ENCODE peak calls at places on chromosomes 1 and 21, in eight cellular contexts. T is K562, S is suprapubic skin, I is spleen, Y is GM12878, M is HL-60, N is GM12892, L is sigmoid colon. F is an unnamed sample.

GRCh38 chr1:100622506-100622905 is 84.6 kb downstream of the GPR88 start:
- DNase-seq in Y (no peak), L (no peak), M (no peak), S (no peak), T (no peak), I (no peak), N (no peak), F (no peak)

GRCh38 chr1:207922554-207922953 is 11.6 kb upstream of the CD34 start:
- DNase-seq in Y (no peak), S (no peak), I (no peak), L (no peak), M (no peak), T (no peak), N (no peak), F (no peak)

GRCh38 chr1:119330940-119331263 is 37.7 kb upstream of the HAO2 start:
- DNase-seq in N (no peak), T (no peak), Y (no peak), L (no peak), I (no peak), M (no peak), S (no peak), F (no peak)

GRCh38 chr1:85214654-85215053 is 13.8 kb upstream of the SYDE2 start:
- DNase-seq in N (no peak), S (no peak), T (no peak), L (no peak), M (no peak), I (no peak), Y (no peak), F (no peak)

GRCh38 chr1:229059671-229060079 is 211.2 kb upstream of the RAB4A start:
- DNase-seq in S (no peak), T (no peak), M (no peak), N (no peak), Y (no peak), L (no peak), I (peak; percentile 85), F (no peak)

GRCh38 chr21:42760977-42761751 is 107.7 kb downstream of the PDE9A start:
- DNase-seq in N (no peak), L (no peak), I (peak; percentile 66), T (no peak), S (no peak), M (no peak), Y (no peak), F (no peak)

GRCh38 chr1:7422966-7423365 is 348.1 kb upstream of the VAMP3 start:
- DNase-seq in M (no peak), S (peak; percentile 34), N (no peak), T (no peak), Y (no peak), I (peak; percentile 34), L (peak; percentile 52), F (no peak)

GRCh38 chr21:44892536-44893277 is 19.2 kb upstream of the PTTG1IP start:
- DNase-seq in N (peak; percentile 82), Y (no peak), L (no peak), T (peak; percentile 81), S (no peak), M (no peak), I (peak; percentile 93), F (peak; percentile 74)

GRCh38 chr1:204177133-204177532 is 11.0 kb upstream of the REN start:
- DNase-seq in Y (no peak), I (no peak), T (peak; percentile 75), S (no peak), N (no peak), L (no peak), M (no peak), F (no peak)

GRCh38 chr1:230123280-230124186 is 56.5 kb downstream of the GALNT2 start:
- DNase-seq in T (no peak), N (peak; percentile 56), Y (peak; percentile 97), M (no peak), S (no peak), I (no peak), L (no peak), F (no peak)

GRCh38 chr1:202580604-202581003 is 129.7 kb downstream of the SYT2 start:
- DNase-seq in L (no peak), S (no peak), T (no peak), I (no peak), N (no peak), Y (no peak), M (no peak), F (no peak)

GRCh38 chr1:33157131-33157530 is 24.7 kb downstream of the TRIM62 start:
- DNase-seq in M (no peak), Y (no peak), S (no peak), N (no peak), I (no peak), L (no peak), T (no peak), F (no peak)

DNA sequence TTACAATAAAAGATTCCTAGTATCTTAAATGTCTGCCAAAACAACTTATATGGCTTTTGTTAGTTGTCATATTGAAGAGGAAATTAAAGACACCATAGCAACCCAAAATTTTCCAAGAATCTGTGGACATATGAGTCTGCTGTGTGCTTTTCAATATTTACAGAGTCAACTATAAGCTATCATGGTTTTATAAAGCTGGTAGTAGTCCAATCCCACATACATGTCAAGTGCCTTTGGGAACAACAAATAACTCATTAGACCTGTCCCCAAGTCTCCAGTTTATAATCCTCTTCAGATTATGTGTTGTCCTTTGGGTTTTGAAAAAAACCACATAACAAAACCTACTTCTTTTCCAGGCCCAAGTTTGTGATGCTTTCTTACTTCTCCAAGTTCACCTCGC is 293.8 kb upstream of the USP25 start:
- DNase-seq in L (no peak), T (no peak), Y (no peak), M (no peak), S (no peak), N (no peak), I (no peak), F (no peak)
- TF ChIP-seq POLR2AphosphoS5 in L (no peak), T (no peak), Y (no peak), M (no peak), S (no peak), N (no peak), I (no peak), F (no peak)

DNA sequence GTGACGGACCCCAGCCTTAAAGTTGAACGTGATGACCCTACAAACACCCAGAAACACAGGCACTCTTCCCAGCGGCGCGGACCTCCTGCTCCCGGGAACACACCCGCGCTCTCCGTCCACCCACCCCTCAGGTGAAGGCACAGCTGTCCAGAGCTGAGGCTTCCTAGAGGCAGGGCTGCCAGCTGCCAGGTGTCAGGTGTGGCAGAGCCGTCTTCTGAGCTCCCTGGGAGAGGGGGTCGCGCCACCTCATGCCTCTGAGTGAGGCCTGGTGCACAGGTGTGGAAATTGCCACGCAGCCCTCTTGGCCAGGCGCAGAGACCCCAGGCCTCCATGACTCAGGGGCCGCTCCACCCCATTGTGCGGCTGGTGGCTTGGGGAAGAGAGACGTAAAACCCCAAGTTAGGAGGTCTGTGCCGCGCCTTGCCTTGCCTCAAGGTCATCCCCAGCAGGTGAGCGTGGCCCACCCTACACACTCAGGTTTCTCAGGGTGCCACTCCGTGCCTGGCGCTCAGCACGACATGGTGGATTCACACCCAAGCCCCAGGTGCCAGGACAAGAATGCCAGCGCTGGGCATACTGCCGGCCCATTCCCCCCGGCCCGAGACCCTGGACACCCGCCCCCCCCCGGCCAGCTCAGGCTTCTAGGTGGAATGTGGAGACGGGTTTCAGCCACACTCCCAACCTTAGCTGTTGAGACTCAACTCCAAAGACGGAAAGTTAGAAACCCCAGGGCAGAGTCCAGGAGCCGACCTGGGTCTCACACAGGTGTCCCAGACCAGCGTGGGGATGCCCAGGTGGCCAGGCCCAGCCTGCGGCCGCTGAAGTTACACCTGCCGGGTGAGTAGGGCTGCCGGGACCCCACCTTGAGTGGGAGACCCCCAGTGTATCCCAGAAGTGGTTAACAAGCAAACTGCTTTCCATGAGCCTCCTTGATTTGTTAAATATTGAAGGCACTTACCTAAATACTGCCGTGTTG is 8.4 kb downstream of the FAAP20 start:
- DNase-seq in T (no peak), S (no peak), Y (no peak), I (no peak), L (no peak), N (no peak), M (no peak), F (no peak)
- TF ChIP-seq POLR2AphosphoS5 in T (no peak), S (no peak), Y (no peak), I (peak; percentile 53), L (no peak), N (no peak), M (no peak), F (no peak)

GRCh38 chr1:69569983-69570755 is 2.4 kb downstream of the LRRC7 start:
- DNase-seq in M (no peak), I (no peak), T (no peak), Y (no peak), L (no peak), N (no peak), S (no peak), F (no peak)

GRCh38 chr1:69572921-69573320 is 5.2 kb downstream of the LRRC7 start:
- DNase-seq in T (no peak), N (no peak), Y (no peak), M (no peak), S (no peak), L (no peak), I (no peak), F (no peak)

GRCh38 chr1:69568435-69569280 is 936 bp downstream of the LRRC7 start:
- DNase-seq in I (no peak), Y (no peak), T (peak; percentile 12), N (no peak), L (no peak), M (no peak), S (no peak), F (no peak)

GRCh38 chr1:69567847-69568434 is at the start of gene LRRC7:
- DNase-seq in L (no peak), M (no peak), S (peak; percentile 57), I (peak; percentile 72), N (peak; percentile 5), Y (no peak), T (peak; percentile 31), F (no peak)

DNA sequence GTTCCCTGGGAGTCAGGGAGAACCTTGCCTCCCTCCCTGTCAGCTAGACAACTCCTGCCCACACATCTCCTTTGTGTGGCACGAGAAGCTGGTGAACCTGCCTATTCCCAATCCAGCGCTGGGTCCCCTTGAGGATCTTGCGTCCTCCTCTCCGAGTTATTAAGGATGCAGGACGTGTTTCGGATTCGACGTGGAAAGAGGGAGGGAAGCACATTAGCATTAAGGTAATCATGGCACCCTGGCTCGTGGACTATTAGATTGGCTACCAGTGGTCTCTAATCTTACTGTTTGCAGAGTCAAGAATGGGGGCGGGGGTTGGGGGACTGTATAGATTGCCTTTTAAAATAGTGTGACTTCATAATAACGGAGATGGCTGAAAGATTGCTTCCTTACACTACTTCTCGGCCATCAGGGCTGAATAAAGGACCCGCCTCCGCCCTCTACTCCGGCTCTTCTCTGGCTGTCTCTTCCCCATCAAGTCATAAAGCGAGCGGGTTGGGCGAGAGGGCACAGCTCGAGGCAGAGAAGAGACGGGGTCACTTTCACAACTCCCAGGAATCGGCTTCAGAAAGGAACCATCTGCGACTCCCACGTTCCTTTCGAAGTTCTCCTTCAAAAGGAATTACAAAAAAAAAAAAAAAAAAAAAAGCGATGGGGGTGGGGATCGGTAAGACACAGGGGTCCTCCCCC is 1.7 kb downstream of the LRRC7 start:
- DNase-seq in N (no peak), L (no peak), I (no peak), M (no peak), T (peak; percentile 4), Y (no peak), S (no peak), F (no peak)
- TF ChIP-seq POLR2AphosphoS5 in N (no peak), L (no peak), I (no peak), M (no peak), T (no peak), Y (no peak), S (no peak), F (no peak)

DNA sequence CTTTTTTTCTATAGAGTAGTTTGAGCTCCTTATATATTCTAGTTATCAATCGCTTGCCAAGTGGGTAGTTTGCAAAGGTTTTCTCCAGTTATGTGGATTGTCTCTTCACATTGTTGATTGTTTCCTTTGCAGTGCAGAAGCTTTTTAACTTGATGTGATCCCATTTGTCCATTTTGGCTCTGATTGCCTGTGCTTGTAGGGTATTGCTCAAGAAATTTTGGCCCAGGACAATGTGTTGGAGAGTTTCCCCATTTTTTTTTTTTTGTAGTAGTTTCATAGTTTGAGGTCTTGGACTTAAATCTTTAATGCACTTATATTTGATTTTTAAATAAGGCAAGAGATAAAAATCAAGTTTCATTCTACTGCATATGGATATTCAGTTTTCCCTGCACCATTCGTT is 774.8 kb upstream of the ADAMTS5 start:
- DNase-seq in Y (no peak), L (no peak), T (no peak), M (no peak), S (no peak), N (no peak), I (no peak), F (no peak)
- TF ChIP-seq POLR2AphosphoS5 in Y (no peak), L (no peak), T (no peak), M (no peak), S (no peak), N (no peak), I (no peak), F (no peak)